ENCODE peak calls at places on chromosomes 16 and 17, in six cellular contexts. One of them, this sample, is unnamed.

GRCh38 chr17:3959295-3959899 is 4.8 kb downstream of the ATP2A3 start:
- DNase-seq in GM12878: no peak
- DNase-seq in HepG2: peak; percentile 62
- DNase-seq in K562: peak; percentile 66
- DNase-seq in GM12891: no peak
- DNase-seq in H1: no peak
- DNase-seq in this sample: no peak

GRCh38 chr16:12613131-12613991 is 190.3 kb downstream of the CPPED1 start:
- DNase-seq in GM12878: peak; percentile 76
- DNase-seq in HepG2: peak; percentile 100
- DNase-seq in K562: peak; percentile 87
- DNase-seq in GM12891: no peak
- DNase-seq in H1: no peak
- DNase-seq in this sample: no peak

GRCh38 chr17:40430272-40431230 is 12.7 kb upstream of the IGFBP4 start:
- DNase-seq in GM12878: no peak
- DNase-seq in HepG2: no peak
- DNase-seq in K562: no peak
- DNase-seq in GM12891: no peak
- DNase-seq in H1: no peak
- DNase-seq in this sample: no peak

GRCh38 chr16:86882586-86883280 is 304.4 kb downstream of the FOXL1 start:
- DNase-seq in GM12878: no peak
- DNase-seq in HepG2: no peak
- DNase-seq in K562: no peak
- DNase-seq in GM12891: no peak
- DNase-seq in H1: no peak
- DNase-seq in this sample: no peak

GRCh38 chr17:20008242-20009051 is 712 bp upstream of the SPECC1 start:
- DNase-seq in GM12878: no peak
- DNase-seq in HepG2: no peak
- DNase-seq in K562: peak; percentile 59
- DNase-seq in GM12891: peak; percentile 25
- DNase-seq in H1: no peak
- DNase-seq in this sample: peak; percentile 27

GRCh38 chr17:50102164-50102991 is 7.2 kb downstream of the PDK2 start:
- DNase-seq in GM12878: no peak
- DNase-seq in HepG2: peak; percentile 92
- DNase-seq in K562: no peak
- DNase-seq in GM12891: no peak
- DNase-seq in H1: no peak
- DNase-seq in this sample: no peak

GRCh38 chr17:73544333-73544732 is 99.9 kb downstream of the SDK2 start:
- DNase-seq in GM12878: no peak
- DNase-seq in HepG2: no peak
- DNase-seq in K562: no peak
- DNase-seq in GM12891: no peak
- DNase-seq in H1: no peak
- DNase-seq in this sample: no peak

GRCh38 chr17:76446449-76447231 is 6.3 kb downstream of the UBE2O start:
- DNase-seq in GM12878: no peak
- DNase-seq in HepG2: peak; percentile 84
- DNase-seq in K562: peak; percentile 74
- DNase-seq in GM12891: no peak
- DNase-seq in H1: no peak
- DNase-seq in this sample: no peak

GRCh38 chr16:71526111-71526998 is at the start of gene CHST4:
- DNase-seq in GM12878: no peak
- DNase-seq in HepG2: no peak
- DNase-seq in K562: peak; percentile 4
- DNase-seq in GM12891: no peak
- DNase-seq in H1: peak; percentile 66
- DNase-seq in this sample: no peak

DNA sequence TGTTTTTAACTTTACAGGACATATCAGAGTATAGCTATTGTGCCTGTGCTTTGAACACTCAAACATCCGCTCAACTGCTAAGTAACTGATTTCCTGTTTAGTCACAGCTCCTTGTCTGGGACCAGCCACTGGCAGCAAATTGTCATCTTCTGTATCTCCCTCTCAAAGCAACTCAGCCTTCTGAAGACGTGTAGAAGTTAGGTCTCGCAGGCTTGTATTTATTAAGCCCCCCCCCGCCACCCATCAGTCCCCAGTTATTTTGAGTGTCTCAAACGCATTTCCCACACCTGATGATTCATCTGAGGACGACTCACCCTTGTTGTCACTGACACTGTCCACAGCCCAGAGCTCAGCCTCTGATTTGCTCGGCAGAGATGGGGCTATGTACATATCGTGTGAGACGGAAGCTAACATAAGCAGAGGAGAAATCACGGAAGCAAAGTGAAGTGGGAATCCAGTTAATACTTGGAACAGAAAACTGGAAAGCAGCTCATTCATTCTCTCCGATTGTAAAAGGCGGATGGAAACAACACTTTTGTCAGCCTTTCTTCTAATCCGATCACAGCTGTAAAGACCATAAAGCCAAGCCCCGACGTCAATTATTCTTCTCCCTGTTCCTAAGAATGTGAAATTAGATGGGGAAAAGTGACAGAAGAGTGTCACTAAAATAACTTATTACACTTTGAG is 64.1 kb downstream of the PITPNC1 start:
- DNase-seq in GM12878: no peak
- DNase-seq in HepG2: peak; percentile 38
- DNase-seq in K562: no peak
- DNase-seq in GM12891: no peak
- DNase-seq in H1: no peak
- DNase-seq in this sample: no peak
- TF ChIP-seq POLR2A in GM12878: no peak
- TF ChIP-seq POLR2A in HepG2: no peak
- TF ChIP-seq POLR2A in K562: no peak
- TF ChIP-seq POLR2A in GM12891: no peak
- TF ChIP-seq POLR2A in H1: no peak
- TF ChIP-seq POLR2A in this sample: no peak

GRCh38 chr16:88318521-88318920 is 64.2 kb upstream of the ZNF469 start:
- DNase-seq in GM12878: no peak
- DNase-seq in HepG2: no peak
- DNase-seq in K562: no peak
- DNase-seq in GM12891: no peak
- DNase-seq in H1: no peak
- DNase-seq in this sample: no peak
- TF ChIP-seq TAF1 in GM12878: no peak
- TF ChIP-seq TAF1 in HepG2: no peak
- TF ChIP-seq TAF1 in K562: no peak
- TF ChIP-seq TAF1 in GM12891: no peak
- TF ChIP-seq TAF1 in H1: no peak
- TF ChIP-seq TAF1 in this sample: no peak

GRCh38 chr17:8408371-8408770 is 10.7 kb upstream of the RNF222 start:
- DNase-seq in GM12878: no peak
- DNase-seq in HepG2: peak; percentile 41
- DNase-seq in K562: no peak
- DNase-seq in GM12891: no peak
- DNase-seq in H1: no peak
- DNase-seq in this sample: no peak

GRCh38 chr17:8402921-8403536 is 5.4 kb upstream of the RNF222 start:
- DNase-seq in GM12878: no peak
- DNase-seq in HepG2: no peak
- DNase-seq in K562: no peak
- DNase-seq in GM12891: no peak
- DNase-seq in H1: no peak
- DNase-seq in this sample: no peak

GRCh38 chr17:8401107-8401506 is 3.5 kb upstream of the RNF222 start:
- DNase-seq in GM12878: no peak
- DNase-seq in HepG2: no peak
- DNase-seq in K562: no peak
- DNase-seq in GM12891: no peak
- DNase-seq in H1: no peak
- DNase-seq in this sample: no peak

GRCh38 chr17:8406174-8406573 is 8.5 kb upstream of the RNF222 start:
- DNase-seq in GM12878: no peak
- DNase-seq in HepG2: no peak
- DNase-seq in K562: no peak
- DNase-seq in GM12891: no peak
- DNase-seq in H1: no peak
- DNase-seq in this sample: no peak

DNA sequence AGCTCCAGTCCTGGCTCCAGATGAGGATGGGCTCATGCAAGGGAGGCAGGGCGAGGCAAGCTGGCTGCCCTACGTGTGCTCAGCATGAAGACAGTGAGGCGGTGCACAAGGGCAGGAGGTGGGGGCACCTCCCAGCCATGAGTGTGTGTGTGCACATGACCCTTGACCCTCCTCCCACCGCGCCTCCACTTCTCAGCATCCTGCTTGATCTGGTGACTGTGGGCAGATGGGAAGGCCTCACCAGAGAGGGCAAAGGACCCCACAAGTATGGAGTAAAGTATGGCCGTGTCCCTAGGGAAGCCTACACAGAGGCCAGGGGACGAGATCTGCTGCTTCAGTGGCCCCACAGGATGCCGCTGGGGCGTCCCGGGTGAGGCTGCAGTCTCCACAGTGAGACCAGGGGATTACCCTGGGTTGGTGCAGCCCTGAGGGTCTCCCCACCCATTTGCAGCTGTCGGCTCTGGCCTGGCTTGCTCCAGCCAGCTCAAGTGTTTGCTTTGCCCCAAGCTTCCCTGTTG is 7.9 kb upstream of the RNF222 start:
- DNase-seq in GM12878: no peak
- DNase-seq in HepG2: no peak
- DNase-seq in K562: no peak
- DNase-seq in GM12891: no peak
- DNase-seq in H1: no peak
- DNase-seq in this sample: no peak
- TF ChIP-seq POLR2AphosphoS5 in GM12878: no peak
- TF ChIP-seq POLR2AphosphoS5 in HepG2: no peak
- TF ChIP-seq POLR2AphosphoS5 in K562: no peak
- TF ChIP-seq POLR2AphosphoS5 in GM12891: no peak
- TF ChIP-seq POLR2AphosphoS5 in H1: no peak
- TF ChIP-seq POLR2AphosphoS5 in this sample: no peak

DNA sequence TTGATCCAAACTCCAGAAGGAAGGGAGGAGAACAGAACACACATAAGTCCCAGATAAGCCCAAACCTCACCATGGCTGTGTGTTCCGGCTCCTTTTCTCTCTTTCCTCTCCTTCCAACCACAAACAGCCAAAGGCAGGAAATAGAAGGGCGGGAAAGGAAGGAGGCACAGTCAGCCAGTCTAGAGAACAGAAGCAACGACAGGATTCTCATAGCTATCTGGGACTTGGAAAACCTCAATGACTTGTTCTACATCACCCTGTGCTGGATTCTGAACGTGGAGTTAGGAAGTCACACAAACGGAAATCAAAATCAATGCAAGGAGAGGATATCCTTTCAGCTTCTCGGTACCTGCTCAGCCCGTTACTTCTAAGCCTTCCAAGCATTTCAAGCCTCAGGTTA is 9.0 kb downstream of the CRK start:
- DNase-seq in GM12878: no peak
- DNase-seq in HepG2: no peak
- DNase-seq in K562: no peak
- DNase-seq in GM12891: no peak
- DNase-seq in H1: no peak
- DNase-seq in this sample: no peak
- TF ChIP-seq POLR2A in GM12878: no peak
- TF ChIP-seq POLR2A in HepG2: no peak
- TF ChIP-seq POLR2A in K562: no peak
- TF ChIP-seq POLR2A in GM12891: no peak
- TF ChIP-seq POLR2A in H1: no peak
- TF ChIP-seq POLR2A in this sample: no peak

GRCh38 chr17:78500806-78501205 is 76.4 kb downstream of the DNAH17 start:
- DNase-seq in GM12878: no peak
- DNase-seq in HepG2: no peak
- DNase-seq in K562: no peak
- DNase-seq in GM12891: no peak
- DNase-seq in H1: no peak
- DNase-seq in this sample: no peak

GRCh38 chr17:78502611-78503148 is 74.5 kb downstream of the DNAH17 start:
- DNase-seq in GM12878: no peak
- DNase-seq in HepG2: no peak
- DNase-seq in K562: no peak
- DNase-seq in GM12891: no peak
- DNase-seq in H1: no peak
- DNase-seq in this sample: no peak

GRCh38 chr17:78498848-78499247 is 78.3 kb downstream of the DNAH17 start:
- DNase-seq in GM12878: no peak
- DNase-seq in HepG2: no peak
- DNase-seq in K562: no peak
- DNase-seq in GM12891: no peak
- DNase-seq in H1: no peak
- DNase-seq in this sample: no peak

GRCh38 chr17:78501241-78502036 is 75.8 kb downstream of the DNAH17 start:
- DNase-seq in GM12878: no peak
- DNase-seq in HepG2: no peak
- DNase-seq in K562: no peak
- DNase-seq in GM12891: no peak
- DNase-seq in H1: no peak
- DNase-seq in this sample: no peak

GRCh38 chr17:78499715-78500540 is 77.3 kb downstream of the DNAH17 start:
- DNase-seq in GM12878: no peak
- DNase-seq in HepG2: no peak
- DNase-seq in K562: no peak
- DNase-seq in GM12891: no peak
- DNase-seq in H1: no peak
- DNase-seq in this sample: no peak
- TF ChIP-seq TAF1 in GM12878: no peak
- TF ChIP-seq TAF1 in HepG2: no peak
- TF ChIP-seq TAF1 in K562: no peak
- TF ChIP-seq TAF1 in GM12891: no peak
- TF ChIP-seq TAF1 in H1: no peak
- TF ChIP-seq TAF1 in this sample: no peak

DNA sequence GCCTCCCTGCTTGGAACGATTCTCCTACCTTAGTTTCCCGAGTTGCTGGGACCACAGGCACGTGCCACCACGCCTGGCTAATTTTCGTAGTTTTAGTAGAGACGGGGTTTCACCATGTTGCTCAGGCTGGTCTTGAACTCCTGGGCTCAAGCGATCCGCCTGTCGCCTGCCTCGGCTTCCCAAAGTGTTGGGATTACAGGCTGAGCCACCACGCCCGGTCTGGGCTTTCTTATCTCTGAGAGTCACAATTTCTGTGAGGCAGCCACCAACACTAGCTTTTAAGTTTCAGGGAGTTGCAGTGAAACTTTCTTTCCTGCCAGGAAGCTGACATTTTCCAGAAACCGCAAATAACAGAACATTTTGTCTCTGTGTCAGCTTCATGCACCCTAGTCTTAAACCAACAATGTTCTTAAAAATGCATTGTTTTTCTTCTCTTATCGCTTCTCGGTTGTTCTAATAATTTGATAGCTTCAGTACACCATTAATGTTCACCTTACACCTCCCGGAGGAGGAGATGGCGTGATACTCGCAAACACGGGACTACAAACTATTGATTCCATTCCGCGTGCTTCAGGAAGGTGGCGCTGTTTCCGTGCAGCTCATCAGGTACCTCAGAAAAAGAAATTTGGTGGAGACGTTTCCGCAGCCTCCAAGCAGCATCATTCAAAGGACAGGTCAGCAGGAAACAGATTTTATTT is 7.4 kb upstream of the DHRS7B start:
- DNase-seq in GM12878: no peak
- DNase-seq in HepG2: peak; percentile 53
- DNase-seq in K562: peak; percentile 78
- DNase-seq in GM12891: peak; percentile 53
- DNase-seq in H1: peak; percentile 76
- DNase-seq in this sample: peak; percentile 47
- TF ChIP-seq POLR2AphosphoS5 in GM12878: no peak
- TF ChIP-seq POLR2AphosphoS5 in HepG2: no peak
- TF ChIP-seq POLR2AphosphoS5 in K562: no peak
- TF ChIP-seq POLR2AphosphoS5 in GM12891: no peak
- TF ChIP-seq POLR2AphosphoS5 in H1: no peak
- TF ChIP-seq POLR2AphosphoS5 in this sample: no peak

This sample was measured in GM12892.